ENCODE peak calls at places on chromosomes 6 and 20, in four cellular contexts. One of them, this sample, is unnamed.
A peak's percentile ranks its signal among the peaks of the same experiment; 100 is the strongest.

GRCh38 chr6:119966484-119966883 is 616.9 kb upstream of the MAN1A1 start:
- DNase-seq in breast epithelium: no peak
- DNase-seq in heart right ventricle: no peak
- DNase-seq in CD8-positive, alpha-beta memory T cell: no peak
- DNase-seq in this sample: peak; percentile 59

GRCh38 chr20:48995599-48995998 is 50.5 kb upstream of the CSE1L start:
- DNase-seq in breast epithelium: no peak
- DNase-seq in heart right ventricle: no peak
- DNase-seq in CD8-positive, alpha-beta memory T cell: no peak
- DNase-seq in this sample: no peak

GRCh38 chr6:154156135-154156948 is 117.3 kb downstream of the OPRM1 start:
- DNase-seq in breast epithelium: peak; percentile 58
- DNase-seq in heart right ventricle: peak; percentile 23
- DNase-seq in CD8-positive, alpha-beta memory T cell: peak; percentile 36
- DNase-seq in this sample: peak; percentile 72

GRCh38 chr6:138772596-138773176 is 883 bp upstream of the CCDC28A start:
- DNase-seq in breast epithelium: no peak
- DNase-seq in heart right ventricle: no peak
- DNase-seq in CD8-positive, alpha-beta memory T cell: no peak
- DNase-seq in this sample: no peak

GRCh38 chr20:56179051-56179450 is 69.5 kb upstream of the MC3R start:
- DNase-seq in breast epithelium: no peak
- DNase-seq in heart right ventricle: no peak
- DNase-seq in CD8-positive, alpha-beta memory T cell: no peak
- DNase-seq in this sample: no peak

GRCh38 chr20:62776692-62777527 is 19.4 kb upstream of the MRGBP start:
- DNase-seq in breast epithelium: no peak
- DNase-seq in heart right ventricle: no peak
- DNase-seq in CD8-positive, alpha-beta memory T cell: no peak
- DNase-seq in this sample: peak; percentile 83

GRCh38 chr20:49424536-49424935 is 57.9 kb downstream of the KCNB1 start:
- DNase-seq in breast epithelium: no peak
- DNase-seq in heart right ventricle: peak; percentile 24
- DNase-seq in CD8-positive, alpha-beta memory T cell: no peak
- DNase-seq in this sample: no peak

GRCh38 chr6:155472886-155473285 is 17.2 kb upstream of the NOX3 start:
- DNase-seq in breast epithelium: no peak
- DNase-seq in heart right ventricle: no peak
- DNase-seq in CD8-positive, alpha-beta memory T cell: no peak
- DNase-seq in this sample: no peak

GRCh38 chr6:11798096-11798495 is 19.5 kb upstream of the ADTRP start:
- DNase-seq in breast epithelium: no peak
- DNase-seq in heart right ventricle: no peak
- DNase-seq in CD8-positive, alpha-beta memory T cell: no peak
- DNase-seq in this sample: no peak

GRCh38 chr6:163929538-163929937 is 515.0 kb downstream of the QKI start:
- DNase-seq in breast epithelium: no peak
- DNase-seq in heart right ventricle: no peak
- DNase-seq in CD8-positive, alpha-beta memory T cell: no peak
- DNase-seq in this sample: no peak

GRCh38 chr6:43092635-43093034 is 16.5 kb downstream of the PTK7 start:
- DNase-seq in breast epithelium: no peak
- DNase-seq in heart right ventricle: no peak
- DNase-seq in CD8-positive, alpha-beta memory T cell: no peak
- DNase-seq in this sample: no peak

GRCh38 chr20:48364688-48365421 is 462.9 kb downstream of the PREX1 start:
- DNase-seq in breast epithelium: no peak
- DNase-seq in heart right ventricle: no peak
- DNase-seq in CD8-positive, alpha-beta memory T cell: no peak
- DNase-seq in this sample: no peak

GRCh38 chr6:89680150-89680549 is 41.6 kb upstream of the LYRM2 start:
- DNase-seq in breast epithelium: no peak
- DNase-seq in heart right ventricle: no peak
- DNase-seq in CD8-positive, alpha-beta memory T cell: no peak
- DNase-seq in this sample: no peak

GRCh38 chr20:49276201-49276894 is 1.5 kb downstream of the ZNFX1 start:
- DNase-seq in breast epithelium: no peak
- DNase-seq in heart right ventricle: peak; percentile 53
- DNase-seq in CD8-positive, alpha-beta memory T cell: peak; percentile 20
- DNase-seq in this sample: peak; percentile 27

GRCh38 chr6:128569737-128570438 is 49.5 kb upstream of the PTPRK start:
- DNase-seq in breast epithelium: no peak
- DNase-seq in heart right ventricle: no peak
- DNase-seq in CD8-positive, alpha-beta memory T cell: no peak
- DNase-seq in this sample: peak; percentile 36

GRCh38 chr6:106254636-106255035 is 70.9 kb downstream of the ATG5 start:
- DNase-seq in breast epithelium: no peak
- DNase-seq in heart right ventricle: no peak
- DNase-seq in CD8-positive, alpha-beta memory T cell: no peak
- DNase-seq in this sample: no peak

GRCh38 chr6:17212541-17213371 is 68.4 kb upstream of the RBM24 start:
- DNase-seq in breast epithelium: no peak
- DNase-seq in heart right ventricle: peak; percentile 48
- DNase-seq in CD8-positive, alpha-beta memory T cell: no peak
- DNase-seq in this sample: peak; percentile 58

GRCh38 chr6:30411515-30412207 is 66.7 kb downstream of the RPP21 start:
- DNase-seq in breast epithelium: no peak
- DNase-seq in heart right ventricle: peak; percentile 32
- DNase-seq in CD8-positive, alpha-beta memory T cell: peak; percentile 40
- DNase-seq in this sample: peak; percentile 73

GRCh38 chr6:122746708-122747107 is 32.8 kb upstream of the FABP7 start:
- DNase-seq in breast epithelium: no peak
- DNase-seq in heart right ventricle: no peak
- DNase-seq in CD8-positive, alpha-beta memory T cell: no peak
- DNase-seq in this sample: no peak

GRCh38 chr6:132902866-132903265 is 88.5 kb downstream of the RPS12 start:
- DNase-seq in breast epithelium: no peak
- DNase-seq in heart right ventricle: no peak
- DNase-seq in CD8-positive, alpha-beta memory T cell: no peak
- DNase-seq in this sample: no peak

GRCh38 chr6:81606965-81607381 is 145.5 kb downstream of the TENT5A start:
- DNase-seq in breast epithelium: no peak
- DNase-seq in heart right ventricle: no peak
- DNase-seq in CD8-positive, alpha-beta memory T cell: no peak
- DNase-seq in this sample: no peak

GRCh38 chr20:49631856-49632418 is 64.0 kb upstream of the PTGIS start:
- DNase-seq in breast epithelium: no peak
- DNase-seq in heart right ventricle: no peak
- DNase-seq in CD8-positive, alpha-beta memory T cell: no peak
- DNase-seq in this sample: no peak

GRCh38 chr6:43772571-43773049 is 2.6 kb downstream of the VEGFA start:
- DNase-seq in breast epithelium: no peak
- DNase-seq in heart right ventricle: peak; percentile 55
- DNase-seq in CD8-positive, alpha-beta memory T cell: no peak
- DNase-seq in this sample: peak; percentile 70

GRCh38 chr20:39429716-39430115 is 467.6 kb downstream of the DHX35 start:
- DNase-seq in breast epithelium: no peak
- DNase-seq in heart right ventricle: peak; percentile 9
- DNase-seq in CD8-positive, alpha-beta memory T cell: no peak
- DNase-seq in this sample: no peak
- H3K4me1 ChIP-seq in breast epithelium: no peaks in the 10 kb centered on the region
- H3K4me1 ChIP-seq in heart right ventricle: no peaks in the 10 kb centered on the region
- H3K4me1 ChIP-seq in CD8-positive, alpha-beta memory T cell: no peaks in the 10 kb centered on the region
- H3K4me1 ChIP-seq in this sample: no peaks in the 10 kb centered on the region

GRCh38 chr6:113696960-113697359 is 160.2 kb upstream of the MARCKS start:
- DNase-seq in breast epithelium: no peak
- DNase-seq in heart right ventricle: no peak
- DNase-seq in CD8-positive, alpha-beta memory T cell: no peak
- DNase-seq in this sample: no peak

GRCh38 chr6:113695506-113695905 is 161.6 kb upstream of the MARCKS start:
- DNase-seq in breast epithelium: no peak
- DNase-seq in heart right ventricle: no peak
- DNase-seq in CD8-positive, alpha-beta memory T cell: no peak
- DNase-seq in this sample: no peak

GRCh38 chr6:113701552-113702254 is 155.4 kb upstream of the MARCKS start:
- DNase-seq in breast epithelium: no peak
- DNase-seq in heart right ventricle: no peak
- DNase-seq in CD8-positive, alpha-beta memory T cell: no peak
- DNase-seq in this sample: no peak

GRCh38 chr6:113697642-113698410 is 159.3 kb upstream of the MARCKS start:
- DNase-seq in breast epithelium: no peak
- DNase-seq in heart right ventricle: no peak
- DNase-seq in CD8-positive, alpha-beta memory T cell: no peak
- DNase-seq in this sample: no peak

GRCh38 chr6:113699239-113699638 is 157.9 kb upstream of the MARCKS start:
- DNase-seq in breast epithelium: no peak
- DNase-seq in heart right ventricle: no peak
- DNase-seq in CD8-positive, alpha-beta memory T cell: no peak
- DNase-seq in this sample: no peak
- H3K4me3 ChIP-seq in breast epithelium: no peak overlapping the region
- H3K4me3 ChIP-seq in heart right ventricle: no peak overlapping the region
- H3K4me3 ChIP-seq in CD8-positive, alpha-beta memory T cell: no peak overlapping the region
- H3K4me3 ChIP-seq in this sample: no peak overlapping the region

DNA sequence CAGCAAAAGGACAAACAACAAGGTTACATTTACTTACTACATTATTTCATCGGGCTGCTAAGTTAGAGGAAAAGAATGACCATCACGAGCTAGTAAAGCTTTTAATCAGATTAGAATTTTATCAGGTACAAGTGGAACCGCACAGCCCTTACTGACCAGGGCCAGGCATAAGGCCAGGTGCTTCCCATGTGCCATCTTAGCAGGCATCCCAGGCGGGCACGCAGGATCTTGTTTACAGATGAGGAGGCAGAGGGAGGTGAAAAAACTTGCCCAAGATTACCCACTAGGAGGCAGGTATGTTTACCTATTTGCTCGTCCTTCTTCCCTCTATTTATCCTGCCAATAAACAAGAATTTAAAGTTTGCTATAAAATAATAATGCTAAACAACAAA is 10.7 kb downstream of the EZR start:
- DNase-seq in breast epithelium: no peak
- DNase-seq in heart right ventricle: no peak
- DNase-seq in CD8-positive, alpha-beta memory T cell: no peak
- DNase-seq in this sample: no peak
- H3K4me1 ChIP-seq in breast epithelium: no peaks in the 10 kb centered on the region
- H3K4me1 ChIP-seq in heart right ventricle: peaks cover 34% of the 10 kb centered on the region
- H3K4me1 ChIP-seq in CD8-positive, alpha-beta memory T cell: peaks cover 92% of the 10 kb centered on the region
- H3K4me1 ChIP-seq in this sample: peaks cover 22% of the 10 kb centered on the region

GRCh38 chr6:125153541-125154183 is at the start of gene TPD52L1:
- DNase-seq in breast epithelium: peak; percentile 85
- DNase-seq in heart right ventricle: peak; percentile 81
- DNase-seq in CD8-positive, alpha-beta memory T cell: peak; percentile 16
- DNase-seq in this sample: peak; percentile 87

GRCh38 chr6:125156496-125156895 is 2.9 kb downstream of the TPD52L1 start:
- DNase-seq in breast epithelium: no peak
- DNase-seq in heart right ventricle: no peak
- DNase-seq in CD8-positive, alpha-beta memory T cell: no peak
- DNase-seq in this sample: no peak

GRCh38 chr6:125154184-125155135 is 887 bp downstream of the TPD52L1 start:
- DNase-seq in breast epithelium: peak; percentile 59
- DNase-seq in heart right ventricle: no peak
- DNase-seq in CD8-positive, alpha-beta memory T cell: no peak
- DNase-seq in this sample: peak; percentile 47

GRCh38 chr6:125157280-125157679 is 3.7 kb downstream of the TPD52L1 start:
- DNase-seq in breast epithelium: no peak
- DNase-seq in heart right ventricle: no peak
- DNase-seq in CD8-positive, alpha-beta memory T cell: no peak
- DNase-seq in this sample: no peak

GRCh38 chr6:125155344-125155743 is 1.8 kb downstream of the TPD52L1 start:
- DNase-seq in breast epithelium: no peak
- DNase-seq in heart right ventricle: no peak
- DNase-seq in CD8-positive, alpha-beta memory T cell: no peak
- DNase-seq in this sample: no peak
- H3K4me3 ChIP-seq in breast epithelium: peak overlapping the region; percentile 91
- H3K4me3 ChIP-seq in heart right ventricle: no peak overlapping the region
- H3K4me3 ChIP-seq in CD8-positive, alpha-beta memory T cell: no peak overlapping the region
- H3K4me3 ChIP-seq in this sample: no peak overlapping the region

This sample was measured in HAP-1.